ENCODE peak calls at places on chromosomes 2 and 18, in ten cellular contexts. U, X, K, E, V, C, O, P, W and A are unnamed samples.
A peak's percentile ranks its signal among the peaks of the same experiment; 100 is the strongest.

GRCh38 chr2:121707344-121707919 is 29.2 kb downstream of the NIFK start:
- DNase-seq in E (no peak), P (no peak), V (no peak), O (no peak), C (no peak), K (no peak), W (no peak), U (no peak), X (no peak), A (no peak)

GRCh38 chr2:145421841-145422240 is 901.9 kb upstream of the ZEB2 start:
- DNase-seq in W (no peak), C (no peak), X (no peak), K (no peak), P (peak; percentile 38), E (peak; percentile 30), U (no peak), O (no peak), V (peak; percentile 77), A (no peak)

GRCh38 chr18:3054785-3055184 is 41.8 kb upstream of the LPIN2 start:
- DNase-seq in E (no peak), K (no peak), U (no peak), C (no peak), P (no peak), W (no peak), V (no peak), X (no peak), O (no peak), A (no peak)

GRCh38 chr2:112835553-112836535 is 735 bp downstream of the IL1B start:
- DNase-seq in X (no peak), E (peak; percentile 50), P (no peak), K (no peak), V (peak; percentile 34), O (no peak), W (no peak), U (no peak), C (no peak), A (peak; percentile 49)

GRCh38 chr2:4763009-4763408 is 929.2 kb upstream of the SOX11 start:
- DNase-seq in V (no peak), K (no peak), U (no peak), O (peak; percentile 24), W (no peak), C (no peak), X (no peak), P (no peak), E (no peak), A (no peak)

GRCh38 chr2:74119324-74119723 is 28.4 kb downstream of the BOLA3 start:
- DNase-seq in E (peak; percentile 16), X (no peak), P (peak; percentile 9), U (no peak), O (no peak), K (no peak), V (peak; percentile 31), W (no peak), C (no peak), A (peak; percentile 40)

GRCh38 chr2:214341636-214342035 is 69.2 kb upstream of the VWC2L start:
- DNase-seq in C (no peak), O (no peak), K (no peak), X (no peak), P (no peak), W (no peak), V (no peak), U (no peak), E (no peak), A (peak; percentile 1)

GRCh38 chr2:35391736-35392442 is 963.7 kb upstream of the CRIM1 start:
- DNase-seq in C (no peak), W (no peak), K (no peak), E (no peak), O (no peak), U (no peak), V (no peak), X (no peak), P (no peak), A (no peak)

GRCh38 chr2:190538201-190538600 is 3.7 kb upstream of the NEMP2 start:
- DNase-seq in V (no peak), O (no peak), U (no peak), P (no peak), W (no peak), X (no peak), E (no peak), K (no peak), C (no peak), A (no peak)

GRCh38 chr18:51417643-51418483 is 220.4 kb upstream of the MEX3C start:
- DNase-seq in E (no peak), U (no peak), P (no peak), X (no peak), O (no peak), K (no peak), W (no peak), V (no peak), C (no peak), A (no peak)
- H3K4me3 ChIP-seq in E (no peak overlapping the region), U (no peak overlapping the region), P (no peak overlapping the region), X (no peak overlapping the region), O (no peak overlapping the region), K (no peak overlapping the region), W (no peak overlapping the region), V (no peak overlapping the region), C (no peak overlapping the region), A (no peak overlapping the region)

GRCh38 chr2:9768388-9768787 is 74.9 kb upstream of the TAF1B start:
- DNase-seq in V (no peak), K (no peak), U (no peak), W (no peak), X (no peak), E (no peak), P (no peak), O (no peak), C (no peak), A (no peak)
- TF ChIP-seq CTCF in V (no peak), K (no peak), U (no peak), W (no peak), X (no peak), E (no peak), P (no peak), O (no peak), C (no peak), A (no peak)

DNA sequence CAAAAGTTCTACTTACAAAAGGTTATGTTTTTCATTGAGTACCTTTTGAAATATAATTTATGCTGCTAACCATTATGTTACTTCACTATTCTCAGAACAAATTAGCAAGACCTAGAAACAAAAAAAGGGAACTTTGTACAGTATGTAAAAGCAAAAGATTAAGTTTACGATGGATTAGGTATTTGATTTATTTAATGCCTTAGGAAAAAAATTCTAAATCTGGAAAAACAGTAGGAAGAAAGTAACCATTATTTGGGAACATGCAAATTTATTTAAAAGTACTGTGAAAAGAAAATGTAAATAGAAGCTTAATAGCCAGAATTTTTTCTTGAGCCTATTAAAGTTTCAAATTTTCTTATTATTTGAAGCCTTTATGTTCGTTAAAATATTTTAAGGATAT is 144.7 kb downstream of the AGPS start:
- DNase-seq in O (no peak), C (no peak), V (no peak), P (no peak), K (no peak), U (no peak), W (no peak), E (no peak), X (no peak), A (no peak)
- H3K4me3 ChIP-seq in O (peak overlapping the region; percentile 14), C (no peak overlapping the region), V (no peak overlapping the region), P (no peak overlapping the region), K (no peak overlapping the region), U (no peak overlapping the region), W (no peak overlapping the region), E (no peak overlapping the region), X (no peak overlapping the region), A (no peak overlapping the region)

GRCh38 chr18:51164327-51165290 is 32.9 kb downstream of the MEX3C start:
- DNase-seq in W (no peak), E (peak; percentile 42), C (no peak), O (no peak), K (no peak), V (no peak), P (no peak), X (no peak), U (no peak), A (no peak)
- TF ChIP-seq CTCF in W (no peak), E (no peak), C (no peak), O (no peak), K (no peak), V (no peak), P (no peak), X (no peak), U (no peak), A (no peak)

DNA sequence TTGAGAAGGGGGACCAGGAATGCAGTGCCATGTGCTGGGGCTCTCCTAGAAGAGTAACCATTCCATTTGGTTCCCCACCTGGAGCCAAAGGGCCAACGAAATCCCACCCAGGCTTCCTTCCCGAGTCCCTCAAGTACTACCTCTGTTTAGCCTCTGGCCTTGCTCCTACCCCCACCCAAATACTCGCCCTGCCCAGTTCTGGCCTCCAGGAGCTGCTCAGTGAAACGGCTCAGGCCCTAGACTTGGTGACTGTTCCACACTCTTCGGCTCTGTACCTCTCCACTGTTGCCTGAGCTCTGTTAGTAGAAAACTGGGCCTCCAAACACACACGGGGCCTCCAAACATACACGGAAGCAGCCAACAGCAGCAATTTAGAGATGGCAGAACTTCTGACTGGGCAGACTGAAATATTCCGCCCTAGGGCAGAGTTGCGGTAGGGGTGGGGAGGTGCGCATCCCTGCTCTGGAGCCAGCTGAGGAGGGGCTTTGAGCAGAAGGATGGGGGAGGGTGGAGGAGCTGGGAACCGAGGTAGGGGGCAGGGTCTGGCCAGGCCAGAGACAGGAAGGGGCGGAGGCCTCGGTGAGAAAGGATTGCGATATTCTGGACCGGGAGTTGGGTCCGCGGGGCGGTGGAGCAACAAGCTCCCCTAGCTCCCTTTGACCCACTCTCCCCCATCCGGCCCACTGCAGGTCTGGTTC is 4.3 kb downstream of the OTX1 start:
- DNase-seq in K (no peak), X (no peak), V (no peak), U (no peak), O (no peak), W (no peak), C (no peak), P (no peak), E (no peak), A (no peak)
- H3K4me3 ChIP-seq in K (no peak overlapping the region), X (peak overlapping the region; percentile 46), V (no peak overlapping the region), U (peak overlapping the region; percentile 29), O (peak overlapping the region; percentile 20), W (no peak overlapping the region), C (no peak overlapping the region), P (no peak overlapping the region), E (peak overlapping the region; percentile 36), A (no peak overlapping the region)

GRCh38 chr2:42741140-42741539 is 22.8 kb downstream of the OXER1 start:
- DNase-seq in O (no peak), E (no peak), K (no peak), V (no peak), U (no peak), W (no peak), C (no peak), P (no peak), X (no peak), A (no peak)
- TF ChIP-seq CTCF in O (no peak), E (no peak), K (no peak), V (no peak), U (no peak), W (no peak), C (no peak), P (no peak), X (no peak), A (no peak)

GRCh38 chr18:57004366-57005121 is 142.3 kb upstream of the BOD1L2 start:
- DNase-seq in K (no peak), V (peak; percentile 56), O (no peak), U (no peak), C (no peak), X (no peak), P (peak; percentile 32), E (peak; percentile 37), W (no peak), A (peak; percentile 70)
- H3K4me3 ChIP-seq in K (no peak overlapping the region), V (no peak overlapping the region), O (no peak overlapping the region), U (no peak overlapping the region), C (no peak overlapping the region), X (no peak overlapping the region), P (no peak overlapping the region), E (no peak overlapping the region), W (no peak overlapping the region), A (no peak overlapping the region)